ENCODE peak calls at places on chromosomes 13 and 19, in five cellular contexts. M, G, J, R and L are unnamed samples.

GRCh38 chr19:18300930-18301717 is 19.7 kb upstream of the JUND start:
- DNase-seq in M (no peak), G (peak), J (peak), R (no peak), L (peak)

GRCh38 chr13:94115054-94115453 is 364.4 kb downstream of the DCT start:
- DNase-seq in M (no peak), G (no peak), J (no peak), R (no peak), L (no peak)

GRCh38 chr13:50149143-50149703 is 134.0 kb downstream of the KCNRG start:
- DNase-seq in M (no peak), G (no peak), J (no peak), R (no peak), L (peak)

GRCh38 chr19:30598688-30599087 is 226.5 kb downstream of the ZNF536 start:
- DNase-seq in M (no peak), G (no peak), J (no peak), R (no peak), L (no peak)

GRCh38 chr19:1602091-1602707 is 3.1 kb downstream of the UQCR11 start:
- DNase-seq in M (no peak), G (no peak), J (no peak), R (no peak), L (no peak)

GRCh38 chr13:62643799-62644484 is 1228.3 kb upstream of the PCDH20 start:
- DNase-seq in M (no peak), G (no peak), J (no peak), R (no peak), L (no peak)

GRCh38 chr13:43663474-43664090 is 123.2 kb downstream of the ENOX1 start:
- DNase-seq in M (no peak), G (peak), J (peak), R (peak), L (peak)

GRCh38 chr19:5341981-5342380 is 1.4 kb upstream of the PTPRS start:
- DNase-seq in M (no peak), G (no peak), J (no peak), R (no peak), L (no peak)

GRCh38 chr13:45575146-45575829 is 40.3 kb downstream of the ERICH6B start:
- DNase-seq in M (no peak), G (peak), J (no peak), R (no peak), L (no peak)